ENCODE peak calls at places on chromosomes 11 and 22, in nine cellular contexts. A, L, D, U, N, M, B, C and T are unnamed samples.
A peak's percentile ranks its signal among the peaks of the same experiment; 100 is the strongest.

GRCh38 chr11:70158201-70158600 is 44.9 kb upstream of the FADD start:
- DNase-seq in L (no peak), U (no peak), M (no peak), D (peak; percentile 19), B (no peak), N (no peak), A (peak; percentile 35), C (peak; percentile 58), T (no peak)

GRCh38 chr11:119709638-119710346 is 19.2 kb downstream of the NECTIN1 start:
- DNase-seq in D (no peak), U (no peak), C (no peak), B (no peak), N (no peak), L (peak; percentile 23), A (no peak), M (no peak), T (no peak)

GRCh38 chr11:16809901-16810668 is 71.6 kb downstream of the C11orf58 start:
- DNase-seq in C (no peak), D (no peak), B (no peak), L (no peak), M (no peak), A (no peak), U (no peak), N (peak; percentile 75), T (no peak)

GRCh38 chr11:4522339-4522738 is 22.7 kb upstream of the OR52M1 start:
- DNase-seq in B (no peak), N (no peak), D (no peak), L (no peak), M (no peak), C (no peak), A (no peak), U (no peak), T (no peak)

GRCh38 chr11:75562048-75562835 is at the start of gene SERPINH1:
- DNase-seq in B (peak; percentile 79), C (peak; percentile 93), D (no peak), A (peak; percentile 97), U (peak; percentile 88), L (peak; percentile 90), M (peak; percentile 90), N (peak; percentile 97), T (peak; percentile 96)

GRCh38 chr11:133978816-133979215 is 22.0 kb upstream of the IGSF9B start:
- DNase-seq in N (no peak), U (no peak), B (no peak), D (no peak), L (no peak), C (no peak), A (no peak), M (no peak), T (no peak)

GRCh38 chr22:38873469-38874411 is 1.7 kb upstream of the CBX6 start:
- DNase-seq in L (no peak), D (no peak), B (no peak), M (no peak), A (no peak), C (no peak), U (peak; percentile 25), N (peak; percentile 53), T (peak; percentile 31)

GRCh38 chr22:45212306-45212709 is 28.4 kb downstream of the KIAA0930 start:
- DNase-seq in D (no peak), B (peak; percentile 44), M (peak; percentile 64), U (peak; percentile 38), C (no peak), L (peak; percentile 36), A (peak; percentile 55), N (peak; percentile 94), T (no peak)

GRCh38 chr11:64026575-64027213 is 9.0 kb upstream of the FLRT1 start:
- DNase-seq in U (no peak), M (no peak), L (no peak), N (no peak), A (no peak), B (no peak), C (no peak), D (no peak), T (no peak)

GRCh38 chr11:65894034-65894591 is 3.6 kb downstream of the CCDC85B start:
- DNase-seq in M (no peak), A (no peak), D (no peak), L (no peak), C (no peak), U (no peak), N (no peak), B (no peak), T (no peak)

GRCh38 chr11:65890324-65891179 is at the start of gene CCDC85B:
- DNase-seq in B (peak; percentile 98), U (peak; percentile 99), D (no peak), A (peak; percentile 94), C (peak; percentile 97), L (peak; percentile 99), N (peak; percentile 100), M (peak; percentile 99), T (peak; percentile 100)

GRCh38 chr11:65895482-65895981 is 4.7 kb downstream of the FOSL1 start:
- DNase-seq in B (no peak), C (no peak), A (no peak), L (no peak), U (no peak), N (no peak), M (no peak), D (no peak), T (no peak)

GRCh38 chr11:65891180-65892136 is 985 bp downstream of the CCDC85B start:
- DNase-seq in N (peak; percentile 81), B (no peak), C (peak; percentile 73), L (peak; percentile 55), M (no peak), A (peak; percentile 43), U (no peak), D (no peak), T (no peak)

DNA sequence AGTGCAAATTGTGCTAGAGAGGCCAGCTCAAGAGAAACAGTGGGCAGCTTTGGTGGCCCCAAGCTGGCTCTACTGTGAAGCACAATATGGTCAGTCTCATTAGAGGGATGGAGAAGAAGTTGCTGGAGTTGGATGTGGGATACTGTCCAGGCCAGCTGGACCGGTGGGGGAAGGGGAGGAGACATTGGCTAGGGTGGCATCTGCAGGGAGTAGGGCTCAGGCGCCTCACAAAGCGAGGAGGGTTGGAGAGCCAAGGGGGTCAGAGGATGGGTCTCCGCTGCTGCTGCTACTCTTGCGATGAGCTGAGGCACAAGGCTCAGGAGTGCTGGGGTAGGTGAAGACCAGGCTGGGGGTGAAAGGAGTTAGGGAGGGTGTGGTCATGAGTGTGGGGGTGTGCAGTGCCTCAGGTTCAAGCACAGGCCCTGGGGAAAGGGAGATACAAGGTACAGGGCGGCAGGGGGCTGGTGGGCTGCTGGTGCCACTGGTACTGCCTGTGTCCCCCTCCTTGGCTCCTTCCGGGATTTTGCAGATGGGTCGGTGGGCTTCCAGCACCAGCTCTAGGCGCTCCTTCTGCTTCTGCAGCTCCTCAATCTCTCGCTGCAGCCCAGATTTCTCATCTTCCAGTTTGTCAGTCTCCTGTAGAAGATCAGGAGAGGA is 2.3 kb downstream of the CCDC85B start:
- DNase-seq in U (no peak), D (no peak), L (peak; percentile 22), N (no peak), M (no peak), B (no peak), A (no peak), C (no peak), T (no peak)
- TF ChIP-seq POLR2A in U (no peak), D (no peak), L (no peak), N (no peak), M (no peak), B (no peak), A (no peak), C (no peak), T (no peak)

GRCh38 chr11:111627591-111627990 is 25.3 kb downstream of the SIK2 start:
- DNase-seq in A (no peak), N (no peak), M (no peak), C (no peak), D (no peak), L (no peak), B (no peak), U (no peak), T (no peak)

GRCh38 chr11:111629499-111629898 is 27.2 kb downstream of the SIK2 start:
- DNase-seq in L (no peak), C (no peak), U (no peak), N (no peak), D (no peak), A (no peak), M (no peak), B (no peak), T (no peak)

GRCh38 chr11:111620518-111620917 is 18.3 kb downstream of the SIK2 start:
- DNase-seq in L (no peak), M (no peak), U (no peak), C (no peak), B (no peak), D (no peak), A (no peak), N (no peak), T (no peak)

GRCh38 chr11:111624602-111625001 is 22.4 kb downstream of the SIK2 start:
- DNase-seq in U (no peak), B (no peak), D (no peak), C (no peak), N (no peak), A (no peak), M (no peak), L (no peak), T (no peak)

DNA sequence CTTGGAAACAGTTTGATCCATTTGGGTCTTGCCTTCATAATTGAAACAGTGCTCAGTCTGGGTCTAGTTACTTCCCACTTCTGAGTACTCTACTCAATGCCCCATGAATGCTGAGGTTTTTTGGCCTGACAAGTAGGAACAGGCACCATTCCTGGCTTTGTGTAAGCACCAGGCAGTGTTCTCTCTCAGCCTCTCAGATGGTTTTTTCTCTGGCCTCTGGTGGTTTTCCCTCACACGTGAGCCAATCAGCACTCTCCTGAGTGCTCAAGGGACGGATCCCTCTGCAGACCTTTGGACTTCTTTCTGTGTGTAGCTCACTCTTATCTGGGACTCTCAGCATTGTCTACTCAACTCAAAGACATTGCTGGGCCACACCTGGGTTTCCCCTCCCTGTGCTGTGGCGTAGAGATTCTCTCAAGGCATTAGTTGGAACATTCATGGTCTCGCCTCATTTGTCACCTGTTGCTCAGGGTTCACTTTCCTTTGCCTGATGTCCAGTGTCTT is 21.3 kb downstream of the SIK2 start:
- DNase-seq in M (peak; percentile 65), N (no peak), A (no peak), C (no peak), D (no peak), B (no peak), U (peak; percentile 48), L (no peak), T (no peak)
- H3K27ac ChIP-seq in M (peak overlapping the region; percentile 62), N (no peak overlapping the region), A (no peak overlapping the region), C (no peak overlapping the region), D (no peak overlapping the region), B (no peak overlapping the region), U (peak overlapping the region; percentile 1), L (no peak overlapping the region), T (no peak overlapping the region)

DNA sequence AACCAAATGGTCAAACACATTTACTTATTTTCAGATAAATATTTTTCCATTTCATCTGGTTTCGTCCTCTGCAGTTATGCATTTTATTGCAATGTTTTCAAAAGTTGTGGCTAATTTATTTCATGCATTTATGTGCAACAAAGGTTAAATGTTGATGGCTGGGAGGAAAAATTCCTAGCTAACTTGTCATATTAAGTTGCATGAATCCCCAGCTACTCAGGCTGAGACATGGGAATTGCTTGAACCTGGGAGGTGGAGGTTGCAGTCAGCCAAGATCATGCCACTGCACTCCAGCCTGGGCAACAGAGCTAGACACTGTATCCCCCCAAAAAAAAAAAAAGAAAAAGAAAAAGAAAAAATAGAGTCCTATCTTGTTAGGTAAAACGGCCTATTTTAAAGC is 1862.4 kb upstream of the RAG2 start:
- DNase-seq in N (no peak), L (no peak), B (no peak), U (no peak), C (no peak), D (no peak), M (no peak), A (no peak), T (no peak)
- TF ChIP-seq EP300 in N (no peak), L (no peak), B (no peak), U (no peak), C (no peak), D (no peak), M (no peak), A (no peak), T (no peak)

GRCh38 chr22:50192056-50192824 is 6.5 kb downstream of the TRABD start:
- DNase-seq in N (no peak), D (no peak), L (no peak), M (no peak), U (peak; percentile 39), B (no peak), A (no peak), C (no peak), T (no peak)
- TF ChIP-seq POLR2A in N (no peak), D (no peak), L (no peak), M (no peak), U (no peak), B (no peak), A (no peak), C (no peak), T (no peak)